ENCODE peak calls at places on chromosomes 2 and 18, in nine cellular contexts. C is AG04450; R is A673; A is CD4-positive, alpha-beta T cell; F is GM23248; W is left ventricle myocardium inferior; E is stomach; O is lower lobe of right lung; B is heart right ventricle. X is an unnamed sample. For H3K9me3, the result is how much of the 10 kb centered on the place peaks cover.

GRCh38 chr2:49026706-49027105 is 127.6 kb downstream of the FSHR start:
- DNase-seq in C (no peak), R (no peak), A (no peak), F (no peak), W (no peak), E (no peak), O (no peak), B (no peak), X (no peak)

GRCh38 chr18:70124139-70124538 is 81.3 kb downstream of the RTTN start:
- DNase-seq in C (no peak), R (no peak), A (no peak), F (no peak), W (no peak), E (no peak), O (no peak), B (no peak), X (no peak)

GRCh38 chr2:11583203-11583752 is 49.4 kb downstream of the GREB1 start:
- DNase-seq in C (no peak), R (peak), A (no peak), F (peak), W (no peak), E (no peak), O (no peak), B (peak), X (no peak)

GRCh38 chr2:29516767-29517166 is 401.6 kb downstream of the CLIP4 start:
- DNase-seq in C (no peak), R (no peak), A (no peak), F (no peak), W (no peak), E (no peak), O (no peak), B (no peak), X (no peak)

GRCh38 chr2:73830871-73831401 is 2.2 kb downstream of the STAMBP start:
- DNase-seq in C (no peak), R (peak), A (no peak), F (peak), W (no peak), E (no peak), O (no peak), B (no peak), X (no peak)

GRCh38 chr2:11710210-11710609 is 36.2 kb upstream of the LPIN1 start:
- DNase-seq in C (peak), R (no peak), A (no peak), F (peak), W (no peak), E (no peak), O (no peak), B (no peak), X (no peak)

GRCh38 chr2:9095690-9096089 is 92.2 kb upstream of the MBOAT2 start:
- DNase-seq in C (no peak), R (no peak), A (no peak), F (peak), W (peak), E (peak), O (peak), B (peak), X (peak)

GRCh38 chr18:37659906-37660305 is 94.3 kb upstream of the CELF4 start:
- DNase-seq in C (no peak), R (no peak), A (no peak), F (no peak), W (no peak), E (no peak), O (no peak), B (no peak), X (no peak)

GRCh38 chr18:78986018-78986481 is 6.4 kb downstream of the SALL3 start:
- DNase-seq in C (no peak), R (peak), A (no peak), F (peak), W (no peak), E (no peak), O (no peak), B (no peak), X (no peak)

GRCh38 chr2:159042115-159042850 is 73.8 kb downstream of the TANC1 start:
- DNase-seq in C (no peak), R (no peak), A (no peak), F (no peak), W (peak), E (peak), O (peak), B (no peak), X (peak)

GRCh38 chr2:80420530-80421208 is 116.1 kb upstream of the LRRTM1 start:
- DNase-seq in C (no peak), R (no peak), A (no peak), F (no peak), W (no peak), E (no peak), O (no peak), B (no peak), X (no peak)

GRCh38 chr2:88556026-88556425 is 71.2 kb downstream of the EIF2AK3 start:
- DNase-seq in C (no peak), R (no peak), A (no peak), F (no peak), W (no peak), E (no peak), O (no peak), B (no peak), X (no peak)

GRCh38 chr2:198053173-198053572 is 248.8 kb downstream of the PLCL1 start:
- DNase-seq in C (no peak), R (no peak), A (no peak), F (no peak), W (no peak), E (no peak), O (no peak), B (no peak), X (no peak)

GRCh38 chr2:119468154-119468955 is 36.7 kb downstream of the TMEM37 start:
- DNase-seq in C (no peak), R (no peak), A (no peak), F (peak), W (no peak), E (no peak), O (no peak), B (no peak), X (no peak)

GRCh38 chr18:42706618-42707017 is 408.9 kb downstream of the RIT2 start:
- DNase-seq in C (no peak), R (peak), A (no peak), F (no peak), W (no peak), E (no peak), O (peak), B (no peak), X (no peak)

GRCh38 chr18:31977270-31977872 is 34.4 kb upstream of the TRAPPC8 start:
- DNase-seq in C (peak), R (peak), A (no peak), F (peak), W (no peak), E (no peak), O (no peak), B (peak), X (no peak)

GRCh38 chr2:227774895-227775842 is 29.5 kb downstream of the SCYGR8 start:
- DNase-seq in C (no peak), R (no peak), A (no peak), F (no peak), W (no peak), E (no peak), O (no peak), B (no peak), X (no peak)

GRCh38 chr2:64173156-64174135 is 29.2 kb upstream of the PELI1 start:
- DNase-seq in C (no peak), R (peak), A (no peak), F (peak), W (no peak), E (no peak), O (no peak), B (no peak), X (no peak)

GRCh38 chr2:95203911-95204310 is 3.4 kb upstream of the ZNF892 start:
- DNase-seq in C (no peak), R (no peak), A (no peak), F (no peak), W (no peak), E (no peak), O (no peak), B (no peak), X (no peak)

GRCh38 chr2:207895236-207895860 is 125.6 kb upstream of the FZD5 start:
- DNase-seq in C (no peak), R (no peak), A (no peak), F (no peak), W (no peak), E (no peak), O (no peak), B (no peak), X (no peak)

GRCh38 chr2:235216901-235217300 is 265.1 kb downstream of the SH3BP4 start:
- DNase-seq in C (no peak), R (no peak), A (no peak), F (peak), W (no peak), E (no peak), O (no peak), B (no peak), X (no peak)

GRCh38 chr2:44952143-44952805 is 10.8 kb downstream of the SIX3 start:
- DNase-seq in C (no peak), R (peak), A (no peak), F (peak), W (no peak), E (peak), O (peak), B (no peak), X (peak)

GRCh38 chr18:46214435-46214834 is 110.2 kb downstream of the HAUS1 start:
- DNase-seq in C (no peak), R (no peak), A (no peak), F (no peak), W (no peak), E (no peak), O (no peak), B (no peak), X (no peak)

GRCh38 chr2:64646007-64646880 is 7.5 kb downstream of the SERTAD2 start:
- DNase-seq in C (no peak), R (peak), A (peak), F (peak), W (peak), E (peak), O (peak), B (peak), X (peak)

GRCh38 chr2:62178741-62179271 is 17.1 kb upstream of the B3GNT2 start:
- DNase-seq in C (no peak), R (no peak), A (no peak), F (peak), W (no peak), E (no peak), O (peak), B (peak), X (peak)

GRCh38 chr2:214156971-214157370 is 253.9 kb upstream of the VWC2L start:
- DNase-seq in C (no peak), R (no peak), A (no peak), F (no peak), W (no peak), E (no peak), O (no peak), B (no peak), X (no peak)

GRCh38 chr2:74564222-74564621 is 9.7 kb downstream of the DOK1 start:
- DNase-seq in C (no peak), R (no peak), A (no peak), F (peak), W (no peak), E (no peak), O (no peak), B (no peak), X (no peak)

GRCh38 chr2:238382381-238382781 is 44.3 kb upstream of the ASB1 start:
- DNase-seq in C (no peak), R (no peak), A (no peak), F (peak), W (no peak), E (peak), O (no peak), B (no peak), X (no peak)

DNA sequence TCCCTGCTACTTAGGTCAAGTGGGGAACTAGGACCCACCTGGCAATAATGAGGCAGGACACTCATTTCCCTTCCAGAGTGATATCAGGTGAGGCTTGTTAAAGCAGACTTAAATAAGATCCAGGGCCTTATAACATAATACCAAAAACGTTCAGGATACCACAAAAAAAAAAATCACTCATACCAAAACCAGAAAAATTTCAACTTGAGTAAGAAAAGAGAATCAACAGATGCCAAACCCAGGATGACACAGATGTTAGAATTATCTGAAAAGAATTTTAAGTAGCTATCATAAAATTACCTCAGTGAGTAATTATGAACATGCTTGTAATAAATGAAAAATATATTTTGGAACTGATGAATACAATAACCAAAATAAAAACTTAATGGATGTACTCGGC is 255.6 kb upstream of the OSR1 start:
- DNase-seq in C (no peak), R (no peak), A (no peak), F (peak), W (no peak), E (no peak), O (no peak), B (no peak), X (no peak)
- H3K27ac ChIP-seq in C (no peak), R (no peak), A (no peak), F (peak), W (no peak), E (no peak), O (no peak), B (no peak), X (no peak)

GRCh38 chr18:55735969-55736368 is 148.0 kb upstream of the TCF4 start:
- DNase-seq in C (no peak), R (no peak), A (no peak), F (no peak), W (no peak), E (no peak), O (no peak), B (no peak), X (no peak)
- H3K9me3 ChIP-seq in C (under half), R (under half), A (under half), F (under half), W (under half), E (under half), O (under half), B (under half), X (under half)

GRCh38 chr2:192148241-192148619 is 46.5 kb downstream of the TMEFF2 start:
- DNase-seq in C (no peak), R (no peak), A (no peak), F (no peak), W (no peak), E (no peak), O (no peak), B (no peak), X (no peak)
- H3K27ac ChIP-seq in C (no peak), R (no peak), A (no peak), F (peak), W (peak), E (no peak), O (no peak), B (no peak), X (no peak)

GRCh38 chr18:43982582-43982981 is 698.1 kb upstream of the SETBP1 start:
- DNase-seq in C (no peak), R (no peak), A (no peak), F (no peak), W (no peak), E (no peak), O (no peak), B (no peak), X (no peak)
- H3K9me3 ChIP-seq in C (under half), R (under half), A (under half), F (under half), W (under half), E (under half), O (under half), B (under half), X (under half)

DNA sequence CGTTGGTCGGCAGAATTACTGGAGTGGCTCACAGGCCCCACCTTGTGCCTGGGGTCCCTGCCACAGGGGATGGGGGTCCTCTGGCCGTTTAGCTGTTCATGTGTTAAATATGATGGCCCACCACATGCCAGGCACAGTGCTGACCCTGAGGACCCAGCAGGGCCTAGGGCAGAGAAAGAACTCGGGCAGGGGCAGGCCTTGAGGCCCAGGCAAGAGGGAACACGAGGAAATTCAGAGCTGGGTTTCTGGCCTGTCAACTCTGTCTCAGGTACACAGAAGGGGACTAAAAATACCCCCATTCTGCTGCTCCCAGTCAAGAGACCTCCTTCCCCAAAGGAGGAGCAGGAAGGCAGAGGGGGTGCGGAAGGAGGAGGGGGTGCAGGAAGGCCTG is 66.2 kb downstream of the DNMT3A start:
- DNase-seq in C (no peak), R (no peak), A (no peak), F (no peak), W (no peak), E (no peak), O (no peak), B (no peak), X (no peak)
- H3K27ac ChIP-seq in C (no peak), R (peak), A (peak), F (no peak), W (peak), E (peak), O (peak), B (peak), X (peak)

DNA sequence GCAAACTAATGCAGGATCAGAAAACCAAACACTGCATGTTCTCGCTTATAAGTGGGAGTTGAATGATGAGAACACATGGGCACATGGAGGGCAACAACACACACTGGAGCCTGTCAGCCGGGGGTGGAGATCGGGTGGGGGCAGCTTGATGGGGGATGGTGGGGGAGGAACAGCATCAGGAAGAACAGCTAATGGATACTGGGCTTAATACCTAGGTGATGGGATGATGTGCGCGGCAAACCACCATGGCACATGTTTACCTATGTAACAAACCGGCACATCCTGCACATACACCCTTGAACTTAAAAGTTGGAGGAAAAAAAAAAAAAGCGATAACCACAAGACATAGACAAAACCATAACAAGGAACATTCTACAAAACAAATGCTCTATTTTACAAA is 10.4 kb downstream of the CHMP3 start:
- DNase-seq in C (no peak), R (no peak), A (peak), F (no peak), W (no peak), E (no peak), O (no peak), B (no peak), X (no peak)
- H3K9me3 ChIP-seq in C (under half), R (under half), A (under half), F (under half), W (under half), E (under half), O (under half), B (under half), X (under half)

DNA sequence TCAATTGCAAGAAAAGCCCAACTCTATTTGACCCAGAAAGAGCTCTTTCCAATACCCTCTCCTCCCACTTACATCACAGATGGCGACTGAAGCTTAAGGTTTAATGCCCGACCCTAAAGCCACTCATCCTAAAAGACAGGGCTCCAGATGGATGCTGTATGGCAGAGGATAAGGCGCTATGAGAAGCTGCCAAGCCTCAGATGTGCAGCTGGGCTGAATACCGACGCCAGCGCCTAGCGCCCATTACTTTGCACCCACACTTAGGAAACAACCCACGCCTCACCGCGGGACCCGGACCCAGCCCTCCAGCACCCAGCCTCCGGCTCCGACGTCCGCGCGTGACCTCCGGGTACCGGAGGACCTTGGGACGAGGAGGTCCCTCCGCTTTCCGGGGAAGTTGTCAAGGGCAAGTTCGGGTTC is 338 bp downstream of the TRAK2 start:
- DNase-seq in C (no peak), R (peak), A (no peak), F (peak), W (no peak), E (no peak), O (no peak), B (no peak), X (no peak)
- H3K27ac ChIP-seq in C (peak), R (peak), A (peak), F (peak), W (peak), E (peak), O (peak), B (peak), X (peak)

GRCh38 chr18:71189581-71189980 is 900.7 kb downstream of the SOCS6 start:
- DNase-seq in C (no peak), R (no peak), A (no peak), F (no peak), W (no peak), E (no peak), O (no peak), B (no peak), X (no peak)
- H3K9me3 ChIP-seq in C (under half), R (under half), A (under half), F (under half), W (under half), E (under half), O (under half), B (under half), X (under half)

GRCh38 chr2:241812730-241813079 is 3.7 kb downstream of the NEU4 start:
- DNase-seq in C (no peak), R (no peak), A (no peak), F (no peak), W (no peak), E (no peak), O (no peak), B (no peak), X (peak)
- H3K27ac ChIP-seq in C (no peak), R (peak), A (no peak), F (no peak), W (no peak), E (no peak), O (no peak), B (no peak), X (no peak)

DNA sequence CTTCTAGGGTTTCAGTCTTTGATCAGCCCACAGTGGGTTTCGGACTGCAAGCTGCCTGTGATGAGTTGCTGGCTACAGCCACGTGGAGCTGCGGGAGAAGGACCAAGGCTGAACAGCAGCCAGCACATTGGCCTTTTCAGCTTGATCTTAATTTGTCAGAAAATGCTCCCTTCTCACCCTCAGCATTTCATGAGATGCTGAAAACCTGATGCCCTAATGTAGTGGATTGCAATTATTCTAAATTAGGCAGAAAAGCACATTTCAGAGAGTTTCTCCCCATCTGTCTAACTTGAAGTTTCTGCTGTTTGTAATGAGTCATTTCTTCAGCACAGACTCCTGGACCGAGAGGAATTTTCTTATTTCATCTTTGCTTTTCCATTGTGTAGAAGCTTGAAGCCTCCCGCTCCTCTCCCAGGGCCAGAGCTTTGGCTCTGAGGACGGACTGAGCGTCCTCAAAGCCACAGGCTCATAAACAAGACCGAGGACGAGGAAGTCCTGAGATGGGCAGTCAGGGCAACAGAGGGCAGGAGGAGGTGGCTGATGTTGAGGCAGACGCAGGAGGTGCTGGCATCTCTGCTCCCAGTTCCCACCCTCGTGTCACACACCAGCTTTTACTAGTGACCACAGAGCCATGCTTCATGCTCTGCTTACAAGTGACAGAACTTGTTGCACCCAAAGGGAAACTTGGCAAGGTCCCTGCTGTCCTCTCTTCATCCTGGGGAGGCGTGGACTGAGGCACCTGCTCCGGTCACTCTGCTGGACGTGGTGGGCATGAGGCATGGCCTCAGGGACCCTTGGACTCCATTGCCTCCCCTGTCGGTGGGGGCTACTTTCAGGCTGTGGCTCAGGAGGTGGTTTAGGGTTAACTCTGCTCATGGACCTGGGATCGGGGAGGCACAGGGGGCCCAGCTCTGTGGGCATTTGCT is 99.4 kb upstream of the HDAC4 start:
- DNase-seq in C (no peak), R (no peak), A (no peak), F (peak), W (no peak), E (no peak), O (peak), B (no peak), X (peak)
- H3K9me3 ChIP-seq in C (under half), R (under half), A (under half), F (under half), W (under half), E (under half), O (under half), B (under half), X (under half)

X was measured in right cardiac atrium.